ENCODE peak calls at places on chromosomes 2 and 18, in four cellular contexts. O is brain microvascular endothelial cell, Z is kidney, F is IMR-90. Q is an unnamed sample.

GRCh38 chr2:31688282-31688681 is 107.5 kb upstream of the SRD5A2 start:
- DNase-seq in O (no peak), Z (no peak), F (no peak), Q (no peak)

GRCh38 chr2:233085037-233085838 is 25.1 kb downstream of the INPP5D start:
- DNase-seq in O (no peak), Z (no peak), F (no peak), Q (no peak)

GRCh38 chr2:56583796-56584313 is 400.1 kb downstream of the CCDC85A start:
- DNase-seq in O (no peak), Z (no peak), F (no peak), Q (no peak)

GRCh38 chr18:36650206-36650605 is 178.6 kb downstream of the TPGS2 start:
- DNase-seq in O (no peak), Z (no peak), F (no peak), Q (no peak)

GRCh38 chr2:171482877-171483276 is 39.4 kb upstream of the CYBRD1 start:
- DNase-seq in O (peak), Z (no peak), F (peak), Q (no peak)

GRCh38 chr2:118855451-118856279 is 8.2 kb upstream of the EN1 start:
- DNase-seq in O (peak), Z (peak), F (peak), Q (peak)

GRCh38 chr18:54888933-54889332 is 60.7 kb downstream of the RAB27B start:
- DNase-seq in O (peak), Z (no peak), F (peak), Q (peak)

GRCh38 chr18:47204908-47205522 is 28.9 kb upstream of the IER3IP1 start:
- DNase-seq in O (peak), Z (no peak), F (peak), Q (peak)

GRCh38 chr2:217713395-217714267 is 289.2 kb downstream of the TNS1 start:
- DNase-seq in O (peak), Z (peak), F (peak), Q (peak)

GRCh38 chr2:72983500-72984039 is 66.3 kb downstream of the EMX1 start:
- DNase-seq in O (no peak), Z (peak), F (no peak), Q (no peak)

GRCh38 chr18:80194874-80195570 is 52.3 kb downstream of the PARD6G start:
- DNase-seq in O (no peak), Z (no peak), F (no peak), Q (no peak)

GRCh38 chr2:54757496-54757895 is 34.0 kb downstream of the EML6 start:
- DNase-seq in O (no peak), Z (no peak), F (peak), Q (peak)

GRCh38 chr2:183614797-183615429 is 490.7 kb downstream of the NUP35 start:
- DNase-seq in O (no peak), Z (no peak), F (no peak), Q (peak)

GRCh38 chr2:37379881-37380296 is 35.5 kb downstream of the QPCT start:
- DNase-seq in O (no peak), Z (no peak), F (no peak), Q (peak)

GRCh38 chr18:3973191-3973590 is 481.9 kb downstream of the DLGAP1 start:
- DNase-seq in O (no peak), Z (no peak), F (no peak), Q (no peak)

GRCh38 chr18:3970929-3971328 is 484.2 kb downstream of the DLGAP1 start:
- DNase-seq in O (no peak), Z (no peak), F (no peak), Q (no peak)

GRCh38 chr18:3972291-3972985 is 482.7 kb downstream of the DLGAP1 start:
- DNase-seq in O (no peak), Z (no peak), F (peak), Q (no peak)

GRCh38 chr18:3966246-3966984 is 488.7 kb downstream of the DLGAP1 start:
- DNase-seq in O (no peak), Z (no peak), F (peak), Q (no peak)

DNA sequence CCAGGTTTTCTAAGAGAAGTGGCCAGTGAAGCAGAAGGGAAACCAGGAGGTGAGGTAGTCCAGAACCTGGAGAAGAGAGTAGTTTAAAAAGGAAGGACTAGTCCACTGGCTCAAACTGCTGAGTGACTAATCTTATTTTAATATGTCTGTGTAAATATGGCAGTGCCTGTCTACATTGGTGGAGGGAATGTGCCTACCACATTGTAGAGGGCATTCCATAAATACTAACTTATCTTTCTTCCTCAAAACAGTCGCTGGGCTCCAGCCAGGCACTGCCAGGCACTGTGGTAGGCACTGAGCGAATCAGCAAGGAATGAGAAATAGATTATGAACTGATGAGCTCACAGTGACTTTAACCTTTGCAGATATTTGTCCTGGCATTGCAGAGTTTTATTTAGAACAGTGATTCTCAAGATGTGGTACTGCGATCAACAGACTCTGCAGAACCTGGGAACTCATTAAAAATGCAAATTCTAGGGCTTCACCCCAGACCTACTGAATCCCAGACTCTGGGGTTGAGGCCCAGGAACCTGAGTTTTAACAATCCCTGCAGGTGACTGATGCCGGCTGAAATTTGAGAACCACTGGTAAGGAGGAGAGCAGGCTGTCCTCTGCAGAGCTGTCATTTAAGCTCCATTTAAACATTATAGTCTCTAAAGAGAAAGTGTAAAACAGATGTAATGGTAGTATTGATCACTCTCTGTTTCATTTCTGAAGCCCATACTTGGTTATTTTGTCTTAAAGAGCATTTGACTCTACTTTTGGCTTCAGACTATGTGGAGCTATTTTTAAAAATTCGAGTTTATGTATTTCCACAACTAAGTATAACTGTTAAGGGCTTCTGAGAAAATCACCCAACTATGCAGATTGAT is 487.9 kb downstream of the DLGAP1 start:
- DNase-seq in O (peak), Z (no peak), F (peak), Q (peak)
- TF ChIP-seq CTCF in O (no peak), Z (no peak), F (no peak), Q (no peak)

DNA sequence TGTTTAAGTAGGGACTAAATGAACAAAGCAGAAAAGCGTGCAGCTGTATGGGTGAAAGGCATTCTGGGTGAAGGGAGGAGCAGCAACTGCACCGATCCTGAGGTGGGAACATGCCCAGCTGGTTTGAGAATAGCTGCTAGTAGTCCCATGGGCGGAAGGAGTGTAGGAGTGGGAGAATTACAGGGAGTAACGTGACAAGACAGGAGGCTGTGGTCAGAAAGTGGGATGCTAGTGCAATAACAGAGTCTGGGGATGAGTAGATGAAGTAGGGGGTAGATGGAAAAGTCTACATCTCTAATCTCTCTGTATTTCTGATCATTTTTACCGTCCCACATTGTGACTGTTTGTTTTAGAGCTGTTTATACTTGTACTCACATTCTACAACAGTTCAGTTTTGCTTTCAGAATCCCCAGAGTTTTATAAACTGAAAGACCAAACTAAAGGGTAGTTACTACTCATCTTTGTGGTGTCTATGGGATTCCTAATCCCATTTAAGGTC is 118.9 kb downstream of the LCLAT1 start:
- DNase-seq in O (no peak), Z (no peak), F (peak), Q (no peak)
- H3K4me3 ChIP-seq in O (no peak), Z (no peak), F (no peak), Q (no peak)

GRCh38 chr2:231412616-231412963 is 17.1 kb downstream of the B3GNT7 start:
- DNase-seq in O (no peak), Z (no peak), F (no peak), Q (no peak)
- TF ChIP-seq CTCF in O (no peak), Z (no peak), F (no peak), Q (no peak)

DNA sequence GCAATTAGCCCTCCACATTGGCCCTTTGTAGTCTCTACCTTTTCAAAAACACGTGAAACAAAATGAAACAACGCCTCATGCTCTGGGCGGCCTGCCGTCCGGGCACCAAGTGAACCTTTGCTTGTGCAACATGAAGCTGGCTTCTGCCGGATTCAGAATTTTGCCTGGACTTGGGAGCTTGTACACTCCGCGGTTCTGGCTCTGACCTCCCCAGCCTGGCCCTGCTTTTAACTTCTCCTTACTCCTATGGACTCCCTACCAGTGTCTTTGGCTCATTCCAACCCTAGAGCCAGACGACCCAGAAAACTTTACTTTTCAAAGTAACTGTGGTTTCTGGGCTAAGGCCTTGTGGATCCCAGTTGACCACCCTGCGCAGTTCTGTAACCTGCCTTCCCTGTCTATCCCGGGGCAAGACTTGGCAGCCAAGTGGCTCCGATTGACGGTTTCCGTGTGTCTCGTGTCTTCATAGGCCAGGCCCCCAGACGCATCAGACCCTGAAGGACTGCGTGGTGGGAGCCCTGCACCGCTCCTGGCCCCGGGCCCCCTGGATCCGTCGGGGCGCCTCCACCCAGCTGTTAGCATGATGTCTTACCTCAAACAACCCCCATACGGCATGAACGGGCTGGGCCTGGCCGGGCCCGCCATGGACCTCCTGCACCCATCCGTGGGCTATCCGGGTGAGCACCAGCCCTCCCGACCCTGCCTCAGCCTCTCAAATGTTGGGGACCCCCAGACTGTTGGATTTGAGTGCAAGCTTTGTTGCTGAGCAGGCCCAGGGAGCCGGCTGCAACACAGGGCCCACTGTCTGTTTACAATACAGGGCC is 2.0 kb downstream of the OTX1 start:
- DNase-seq in O (no peak), Z (peak), F (no peak), Q (no peak)
- H3K4me3 ChIP-seq in O (no peak), Z (no peak), F (no peak), Q (no peak)

Q was measured in astrocyte of the spinal cord.